ENCODE peak calls at places on chromosome 4, in five cellular contexts. E is ovary, A is bronchial epithelial cell, S is cardiac muscle cell, O is BJ. N is an unnamed sample.
A peak's percentile ranks its signal among the peaks of the same experiment; 100 is the strongest.

GRCh38 chr4:145340071-145340695 is 141.5 kb upstream of the SMAD1 start:
- DNase-seq in S (no peak), O (no peak), A (no peak), E (no peak), N (no peak)

GRCh38 chr4:118738999-118739690 is 54.0 kb downstream of the METTL14 start:
- DNase-seq in A (no peak), E (no peak), O (no peak), S (no peak), N (no peak)

GRCh38 chr4:62670509-62670908 is 1470.4 kb downstream of the ADGRL3 start:
- DNase-seq in A (no peak), O (no peak), S (peak; percentile 56), E (no peak), N (peak; percentile 8)

GRCh38 chr4:182869697-182870096 is 47.5 kb downstream of the DCTD start:
- DNase-seq in A (no peak), E (no peak), S (no peak), O (no peak), N (no peak)

GRCh38 chr4:174084981-174085380 is 198.5 kb downstream of the FBXO8 start:
- DNase-seq in A (no peak), O (no peak), E (no peak), S (no peak), N (no peak)

GRCh38 chr4:188372856-188373255 is 233.6 kb downstream of the TRIML1 start:
- DNase-seq in E (no peak), O (no peak), A (no peak), S (no peak), N (no peak)

GRCh38 chr4:78454016-78454415 is 97.6 kb upstream of the ANXA3 start:
- DNase-seq in E (no peak), O (no peak), A (peak; percentile 86), S (no peak), N (no peak)

GRCh38 chr4:188372051-188372450 is 232.8 kb downstream of the TRIML1 start:
- DNase-seq in S (no peak), A (peak; percentile 81), E (no peak), O (no peak), N (no peak)

GRCh38 chr4:150909116-150909515 is 106.0 kb downstream of the LRBA start:
- DNase-seq in S (no peak), O (no peak), A (no peak), E (no peak), N (no peak)

GRCh38 chr4:3176625-3177229 is 72.2 kb upstream of the MSANTD1 start:
- DNase-seq in A (no peak), O (no peak), S (no peak), E (no peak), N (no peak)

GRCh38 chr4:15054546-15054945 is 52.3 kb downstream of the CPEB2 start:
- DNase-seq in E (no peak), A (no peak), S (no peak), O (no peak), N (no peak)

GRCh38 chr4:154760895-154761294 is 17.1 kb downstream of the LRAT start:
- DNase-seq in E (no peak), S (no peak), A (no peak), O (no peak), N (no peak)
- TF ChIP-seq CTCF in E (no peak), S (no peak), A (no peak), O (no peak), N (no peak)

GRCh38 chr4:7295917-7296660 is 103.8 kb downstream of the SORCS2 start:
- DNase-seq in A (no peak), O (no peak), S (peak; percentile 35), E (peak; percentile 38), N (peak; percentile 59)
- TF ChIP-seq CTCF in A (peak; percentile 72), O (peak; percentile 78), S (peak; percentile 53), E (peak; percentile 64), N (peak; percentile 64)

GRCh38 chr4:26127851-26128337 is 192.9 kb upstream of the RBPJ start:
- DNase-seq in E (no peak), O (no peak), A (peak; percentile 94), S (no peak), N (no peak)
- TF ChIP-seq CTCF in E (no peak), O (no peak), A (peak; percentile 40), S (no peak), N (no peak)

GRCh38 chr4:98716796-98717195 is 58.4 kb upstream of the TSPAN5 start:
- DNase-seq in A (no peak), E (no peak), O (no peak), S (no peak), N (no peak)
- TF ChIP-seq CTCF in A (no peak), E (no peak), O (no peak), S (no peak), N (no peak)

GRCh38 chr4:148288448-148288847 is 153.8 kb downstream of the NR3C2 start:
- DNase-seq in A (no peak), E (no peak), S (peak; percentile 41), O (no peak), N (peak; percentile 69)
- TF ChIP-seq CTCF in A (no peak), E (no peak), S (no peak), O (no peak), N (no peak)

GRCh38 chr4:41339812-41340809 is 83.4 kb downstream of the UCHL1 start:
- DNase-seq in A (no peak), E (no peak), O (peak; percentile 94), S (no peak), N (peak; percentile 64)
- TF ChIP-seq CTCF in A (no peak), E (peak; percentile 21), O (peak; percentile 40), S (no peak), N (peak; percentile 37)

GRCh38 chr4:111454961-111455360 is 690.3 kb upstream of the FAM241A start:
- DNase-seq in S (no peak), E (no peak), O (no peak), A (no peak), N (no peak)
- TF ChIP-seq CTCF in S (no peak), E (no peak), O (no peak), A (no peak), N (no peak)

GRCh38 chr4:129526812-129527211 is 430.9 kb downstream of the C4orf33 start:
- DNase-seq in O (no peak), E (no peak), S (no peak), A (peak; percentile 41), N (no peak)
- TF ChIP-seq CTCF in O (no peak), E (no peak), S (peak; percentile 27), A (peak; percentile 8), N (peak; percentile 58)

GRCh38 chr4:161702287-161702686 is 461.5 kb downstream of the FSTL5 start:
- DNase-seq in S (no peak), E (no peak), A (no peak), O (no peak), N (no peak)
- TF ChIP-seq CTCF in S (no peak), E (no peak), A (no peak), O (peak; percentile 17), N (peak; percentile 36)